ENCODE peak calls at places on chromosomes 5 and 9, in four cellular contexts. V is ovary, Z is gastrocnemius medialis, J is cardiac muscle cell. U is an unnamed sample.

GRCh38 chr9:224540-225520 is 10.2 kb downstream of the DOCK8 start:
- DNase-seq in V (no peak), Z (no peak), J (no peak), U (no peak)

GRCh38 chr9:127698386-127698785 is 8.4 kb upstream of the CFAP157 start:
- DNase-seq in V (no peak), Z (no peak), J (no peak), U (no peak)

GRCh38 chr5:96084874-96085545 is 123.4 kb upstream of the ELL2 start:
- DNase-seq in V (no peak), Z (no peak), J (no peak), U (no peak)

GRCh38 chr5:170701321-170701720 is 82.2 kb upstream of the GABRP start:
- DNase-seq in V (no peak), Z (no peak), J (no peak), U (no peak)

GRCh38 chr9:14307989-14308750 is 5.8 kb downstream of the NFIB start:
- DNase-seq in V (no peak), Z (no peak), J (no peak), U (no peak)

GRCh38 chr5:132263548-132264261 is 6.2 kb downstream of the PDLIM4 start:
- DNase-seq in V (peak; percentile 77), Z (no peak), J (no peak), U (no peak)

GRCh38 chr9:126290871-126291270 is 35.8 kb upstream of the MVB12B start:
- DNase-seq in V (no peak), Z (no peak), J (no peak), U (no peak)

GRCh38 chr9:98796364-98797101 is at the start of gene ANKS6:
- DNase-seq in V (peak; percentile 89), Z (peak; percentile 49), J (peak; percentile 90), U (peak; percentile 83)

GRCh38 chr9:14560194-14560593 is 133.0 kb downstream of the ZDHHC21 start:
- DNase-seq in V (no peak), Z (no peak), J (no peak), U (no peak)

GRCh38 chr9:127739614-127740322 is 4.7 kb upstream of the TOR2A start:
- DNase-seq in V (no peak), Z (peak; percentile 38), J (peak; percentile 60), U (no peak)

GRCh38 chr5:141904551-141904950 is 19.1 kb upstream of the DELE1 start:
- DNase-seq in V (no peak), Z (no peak), J (no peak), U (no peak)

GRCh38 chr5:134590992-134591659 is 41.5 kb downstream of the SAR1B start:
- DNase-seq in V (no peak), Z (peak; percentile 75), J (peak; percentile 35), U (no peak)

GRCh38 chr5:14920121-14920520 is 48.5 kb upstream of the ANKH start:
- DNase-seq in V (no peak), Z (no peak), J (no peak), U (no peak)

GRCh38 chr5:122062205-122062604 is 15.9 kb downstream of the LOX start:
- DNase-seq in V (no peak), Z (no peak), J (no peak), U (no peak)

GRCh38 chr9:75979362-75979761 is 88.9 kb downstream of the PCSK5 start:
- DNase-seq in V (no peak), Z (no peak), J (peak; percentile 11), U (no peak)
- TF ChIP-seq CTCF in V (no peak), Z (no peak), J (peak; percentile 31), U (no peak)

DNA sequence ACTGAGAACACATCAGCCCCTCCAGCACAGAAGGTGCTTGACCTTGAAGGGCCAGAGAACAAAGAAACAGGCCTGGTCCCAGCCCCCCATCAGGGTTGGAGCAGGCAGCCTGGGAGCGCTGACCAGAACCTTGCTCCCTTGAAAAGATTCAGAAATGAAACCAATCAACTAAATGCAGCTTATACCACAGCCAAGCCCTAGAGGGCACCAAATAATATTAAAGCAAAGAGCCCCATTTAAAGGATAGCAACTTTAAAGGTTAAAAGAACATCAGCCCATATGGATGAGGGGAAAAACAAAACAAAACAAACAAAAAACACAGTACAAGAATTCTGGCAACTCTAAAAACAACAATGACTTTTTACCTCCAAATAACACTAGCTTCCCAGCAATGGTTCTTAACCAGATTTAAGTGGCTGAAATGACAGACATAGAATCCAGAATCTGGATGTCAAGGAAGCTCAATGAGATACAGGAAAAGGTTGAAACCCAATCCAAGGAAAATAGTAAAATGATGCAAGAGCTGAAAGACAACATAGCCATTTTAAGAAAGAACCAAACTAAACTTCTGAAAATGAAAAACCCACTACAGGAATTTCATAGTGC is 471.9 kb downstream of the MTRR start:
- DNase-seq in V (no peak), Z (no peak), J (peak; percentile 26), U (no peak)
- TF ChIP-seq CTCF in V (no peak), Z (peak; percentile 8), J (peak; percentile 61), U (peak; percentile 57)

DNA sequence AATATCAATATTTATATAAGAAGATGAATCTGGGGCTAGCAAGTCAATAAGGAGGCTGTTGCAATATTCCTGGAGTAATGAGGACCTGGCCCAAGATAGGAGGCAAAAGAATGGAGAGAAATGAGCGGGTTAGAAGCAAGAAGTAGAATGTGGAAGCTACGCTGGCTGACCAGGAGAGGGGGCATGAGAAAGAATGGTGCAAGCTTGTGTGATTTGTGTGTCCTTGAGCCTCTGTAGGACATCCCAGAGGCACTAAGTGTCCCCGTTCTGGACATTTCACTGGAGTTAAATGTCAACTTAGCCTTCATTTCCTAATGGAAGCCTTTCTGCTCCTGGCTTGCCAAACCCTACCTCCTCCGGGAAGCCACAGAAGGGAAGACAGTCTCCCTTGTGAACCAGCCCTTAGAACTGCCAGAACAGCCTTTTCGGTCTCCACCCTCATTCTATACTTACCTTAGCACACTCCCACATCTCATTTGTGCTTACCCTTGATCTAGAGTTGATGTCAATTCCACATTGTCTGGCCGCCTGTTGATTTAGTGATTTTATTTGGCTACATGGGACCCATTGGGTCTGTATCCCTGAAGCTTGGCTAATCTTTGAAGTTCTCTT is 6.7 kb upstream of the PDE6A start:
- DNase-seq in V (no peak), Z (no peak), J (no peak), U (no peak)
- TF ChIP-seq CTCF in V (no peak), Z (no peak), J (no peak), U (no peak)

DNA sequence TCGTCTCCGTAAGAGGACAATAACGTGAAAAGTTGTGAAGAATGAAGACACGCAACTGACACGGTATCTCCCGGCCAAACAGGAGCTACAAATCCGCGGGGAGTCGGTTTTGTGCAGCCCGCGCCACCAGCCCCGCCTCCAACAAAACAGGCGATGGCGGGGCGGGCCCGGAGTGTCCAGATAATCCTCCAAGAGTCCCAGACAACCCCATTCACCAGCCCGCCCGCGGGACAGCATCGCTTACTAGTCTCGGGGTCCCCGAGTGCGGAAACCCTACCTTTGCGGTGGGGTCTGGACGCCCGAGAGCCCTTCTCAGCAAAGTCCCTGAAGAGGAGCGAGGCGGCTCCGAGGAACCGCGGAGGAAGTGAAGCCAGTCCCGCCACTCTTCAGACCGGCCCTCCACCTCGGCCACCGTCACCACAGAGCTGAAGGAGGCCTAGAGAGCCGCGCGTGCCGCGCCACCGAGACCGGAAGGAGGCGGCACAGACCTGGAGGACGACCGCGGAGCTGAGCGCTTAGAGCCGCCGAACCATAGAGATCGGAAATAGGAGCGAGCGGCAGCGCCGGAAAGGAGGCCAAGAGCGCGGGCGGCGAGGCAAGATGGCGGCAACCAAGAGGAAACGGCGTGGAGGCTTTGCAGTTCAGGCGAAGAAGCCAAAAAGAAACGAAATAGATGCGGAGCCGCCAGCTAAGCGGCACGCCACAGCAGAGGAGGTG is at the start of the genes BRIX1 and RAD1:
- DNase-seq in V (peak; percentile 94), Z (peak; percentile 93), J (peak; percentile 98), U (peak; percentile 72)
- TF ChIP-seq CTCF in V (no peak), Z (no peak), J (no peak), U (peak; percentile 14)

GRCh38 chr5:173451031-173451430 is 122.8 kb upstream of the STC2 start:
- DNase-seq in V (no peak), Z (no peak), J (no peak), U (no peak)
- TF ChIP-seq CTCF in V (no peak), Z (peak; percentile 40), J (peak; percentile 43), U (peak; percentile 13)

GRCh38 chr9:90872835-90873294 is 71.2 kb downstream of the SYK start:
- DNase-seq in V (no peak), Z (peak; percentile 9), J (no peak), U (no peak)

GRCh38 chr9:90871327-90871935 is 69.8 kb downstream of the SYK start:
- DNase-seq in V (no peak), Z (no peak), J (no peak), U (no peak)

GRCh38 chr9:90870646-90871326 is 69.2 kb downstream of the SYK start:
- DNase-seq in V (no peak), Z (no peak), J (peak; percentile 51), U (no peak)

GRCh38 chr9:90873422-90873821 is 71.8 kb downstream of the SYK start:
- DNase-seq in V (no peak), Z (no peak), J (no peak), U (no peak)

DNA sequence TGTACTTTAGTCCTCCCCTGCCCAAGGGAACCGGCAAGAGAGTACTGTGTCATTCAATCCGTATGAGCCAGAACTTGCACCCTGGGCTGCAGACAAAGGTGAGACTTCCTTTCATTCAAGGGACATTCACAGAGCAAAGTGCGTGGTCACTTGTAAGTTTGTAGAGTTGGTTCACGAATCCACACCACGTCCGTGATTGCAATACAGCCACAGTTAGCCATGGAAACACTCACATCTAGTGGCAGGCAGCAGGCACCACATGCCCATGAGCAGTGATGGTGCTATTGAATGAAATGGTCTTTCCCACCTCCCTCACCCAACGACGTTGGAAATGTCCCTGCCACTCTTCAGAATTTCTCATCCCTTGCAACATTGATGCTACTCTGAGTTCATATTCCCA is 72.6 kb downstream of the SYK start:
- DNase-seq in V (no peak), Z (no peak), J (no peak), U (no peak)
- TF ChIP-seq CTCF in V (no peak), Z (no peak), J (no peak), U (no peak)

DNA sequence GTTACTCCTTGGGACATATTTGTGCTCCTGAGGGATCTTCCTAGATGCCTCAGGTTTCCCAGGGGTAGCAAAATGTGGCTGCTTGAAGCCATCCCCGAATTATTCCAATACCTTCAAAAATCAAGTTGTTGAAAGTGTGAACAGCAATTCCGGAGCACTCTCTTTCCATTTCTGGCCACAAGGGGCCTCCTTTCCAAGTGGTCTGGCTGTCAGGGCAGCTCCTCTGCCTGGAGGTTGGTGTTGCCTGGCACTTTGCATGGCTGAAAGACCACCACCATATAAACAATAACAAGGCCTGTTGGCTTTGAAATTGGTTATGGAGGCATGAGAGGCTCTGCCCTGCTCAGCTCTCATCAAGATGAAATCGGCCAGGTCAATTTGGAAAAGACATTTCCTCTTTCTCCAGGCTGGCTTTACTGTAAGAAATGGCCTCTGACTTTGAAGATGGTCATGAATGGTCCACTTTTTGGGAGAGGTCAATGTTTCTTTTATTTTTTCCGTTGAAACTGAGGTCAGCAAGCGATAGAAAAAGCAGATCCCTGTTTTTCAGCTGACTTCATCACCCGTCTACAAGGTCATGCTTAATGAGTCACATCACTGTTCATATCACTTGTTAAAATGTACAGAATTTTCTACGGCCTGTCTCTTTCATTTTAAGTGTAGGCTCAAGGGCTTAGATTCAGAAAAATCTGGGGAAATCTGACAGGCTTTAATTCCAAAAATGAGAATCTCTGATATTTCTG is 481.1 kb upstream of the ZNF608 start:
- DNase-seq in V (no peak), Z (no peak), J (peak; percentile 27), U (no peak)
- TF ChIP-seq CTCF in V (no peak), Z (no peak), J (peak; percentile 73), U (peak; percentile 28)